ENCODE peak calls at places on chromosomes 11 and 22, in four cellular contexts. One of them, this sample, is unnamed.

GRCh38 chr11:21988477-21988876 is 204.4 kb upstream of the ANO5 start:
- DNase-seq in K562: no peak
- DNase-seq in GM12878: no peak
- DNase-seq in HepG2: peak; percentile 1
- DNase-seq in this sample: peak; percentile 12

GRCh38 chr11:12356944-12357655 is 20.3 kb upstream of the PARVA start:
- DNase-seq in HepG2: no peak
- DNase-seq in K562: no peak
- DNase-seq in GM12878: no peak
- DNase-seq in this sample: no peak

GRCh38 chr11:103420593-103420992 is 311.4 kb downstream of the DYNC2H1 start:
- DNase-seq in K562: no peak
- DNase-seq in HepG2: no peak
- DNase-seq in GM12878: no peak
- DNase-seq in this sample: no peak

GRCh38 chr11:120715239-120715638 is 203.7 kb downstream of the GRIK4 start:
- DNase-seq in K562: peak; percentile 60
- DNase-seq in GM12878: no peak
- DNase-seq in HepG2: peak; percentile 15
- DNase-seq in this sample: peak; percentile 66

GRCh38 chr11:60625262-60625661 is 74.2 kb upstream of the MS4A8 start:
- DNase-seq in HepG2: peak; percentile 22
- DNase-seq in K562: no peak
- DNase-seq in GM12878: no peak
- DNase-seq in this sample: peak; percentile 14

GRCh38 chr11:35458846-35459245 is 39.5 kb upstream of the SLC1A2 start:
- DNase-seq in K562: no peak
- DNase-seq in HepG2: no peak
- DNase-seq in GM12878: no peak
- DNase-seq in this sample: no peak

GRCh38 chr11:22169833-22170232 is 23.1 kb upstream of the ANO5 start:
- DNase-seq in GM12878: no peak
- DNase-seq in K562: no peak
- DNase-seq in HepG2: peak; percentile 6
- DNase-seq in this sample: no peak

GRCh38 chr11:46361283-46362145 is 14.3 kb downstream of the DGKZ start:
- DNase-seq in HepG2: no peak
- DNase-seq in K562: peak; percentile 50
- DNase-seq in GM12878: peak; percentile 44
- DNase-seq in this sample: peak; percentile 88

GRCh38 chr11:70460111-70460510 is 61.8 kb downstream of the CTTN start:
- DNase-seq in K562: no peak
- DNase-seq in HepG2: no peak
- DNase-seq in GM12878: no peak
- DNase-seq in this sample: no peak

GRCh38 chr11:125724125-125724524 is 22.0 kb upstream of the PATE1 start:
- DNase-seq in HepG2: peak; percentile 22
- DNase-seq in GM12878: no peak
- DNase-seq in K562: no peak
- DNase-seq in this sample: no peak

GRCh38 chr22:33299245-33299956 is 241.2 kb upstream of the SYN3 start:
- DNase-seq in GM12878: peak; percentile 95
- DNase-seq in HepG2: no peak
- DNase-seq in K562: no peak
- DNase-seq in this sample: no peak

GRCh38 chr22:29755889-29756288 is 10.9 kb downstream of the ZMAT5 start:
- DNase-seq in GM12878: no peak
- DNase-seq in K562: no peak
- DNase-seq in HepG2: no peak
- DNase-seq in this sample: no peak

GRCh38 chr11:36213050-36213840 is 76.0 kb downstream of the COMMD9 start:
- DNase-seq in HepG2: no peak
- DNase-seq in GM12878: no peak
- DNase-seq in K562: no peak
- DNase-seq in this sample: peak; percentile 61

GRCh38 chr11:12020546-12020945 is 12.1 kb upstream of the DKK3 start:
- DNase-seq in GM12878: no peak
- DNase-seq in HepG2: no peak
- DNase-seq in K562: no peak
- DNase-seq in this sample: no peak

GRCh38 chr11:85318573-85318972 is 308.6 kb downstream of the DLG2 start:
- DNase-seq in K562: no peak
- DNase-seq in GM12878: no peak
- DNase-seq in HepG2: no peak
- DNase-seq in this sample: no peak

GRCh38 chr11:131495417-131495816 is 125.0 kb downstream of the NTM start:
- DNase-seq in GM12878: no peak
- DNase-seq in HepG2: no peak
- DNase-seq in K562: no peak
- DNase-seq in this sample: no peak

GRCh38 chr22:48746789-48747425 is 1080.8 kb downstream of the BRD1 start:
- DNase-seq in HepG2: no peak
- DNase-seq in K562: no peak
- DNase-seq in GM12878: no peak
- DNase-seq in this sample: no peak
- TF ChIP-seq FOXM1 in HepG2: no peak
- TF ChIP-seq FOXM1 in K562: no peak
- TF ChIP-seq FOXM1 in GM12878: no peak
- TF ChIP-seq FOXM1 in this sample: no peak

GRCh38 chr11:112118176-112118575 is 31.5 kb downstream of the SDHD start:
- DNase-seq in GM12878: no peak
- DNase-seq in HepG2: no peak
- DNase-seq in K562: no peak
- DNase-seq in this sample: no peak
- TF ChIP-seq GABPA in GM12878: no peak
- TF ChIP-seq GABPA in HepG2: no peak
- TF ChIP-seq GABPA in K562: no peak
- TF ChIP-seq GABPA in this sample: no peak

DNA sequence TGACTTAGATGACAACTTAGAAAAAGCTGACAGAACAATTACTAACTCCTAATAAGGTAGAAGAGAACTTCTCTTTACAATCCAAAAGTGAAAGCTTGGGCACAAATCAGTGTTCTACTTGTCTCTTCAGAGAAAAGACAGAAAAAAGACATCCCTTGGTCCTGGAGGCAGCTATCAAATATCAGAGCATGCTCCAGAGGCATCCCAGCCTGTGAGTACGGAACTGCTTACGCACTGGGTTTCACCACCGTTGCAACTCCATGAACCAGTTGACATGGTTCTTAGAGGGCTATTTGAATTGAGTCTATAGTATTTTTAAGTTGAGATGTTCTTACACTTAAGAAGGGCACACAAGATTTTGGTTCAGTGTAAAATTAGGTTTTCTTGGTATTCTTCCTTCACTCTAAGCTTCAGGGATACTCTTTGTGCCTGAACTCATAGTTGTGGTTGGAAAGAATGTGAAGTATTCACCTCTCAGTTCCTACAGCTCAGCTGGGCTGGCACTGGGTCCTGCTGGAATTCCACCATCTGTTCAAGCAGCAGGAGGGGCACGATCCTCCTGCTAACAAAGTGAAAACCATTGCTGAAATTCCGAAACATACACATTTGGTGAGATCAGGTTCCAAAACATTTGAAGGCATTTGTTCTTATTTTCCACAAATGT is 6.3 kb downstream of the AKIP1 start:
- DNase-seq in K562: no peak
- DNase-seq in HepG2: peak; percentile 62
- DNase-seq in GM12878: no peak
- DNase-seq in this sample: no peak
- H3K4me3 ChIP-seq in K562: no peak overlapping the region
- H3K4me3 ChIP-seq in HepG2: no peak overlapping the region
- H3K4me3 ChIP-seq in GM12878: no peak overlapping the region
- H3K4me3 ChIP-seq in this sample: no peak overlapping the region

GRCh38 chr11:133065847-133066485 is 466.3 kb downstream of the OPCML start:
- DNase-seq in GM12878: no peak
- DNase-seq in K562: no peak
- DNase-seq in HepG2: no peak
- DNase-seq in this sample: no peak
- TF ChIP-seq FOXM1 in GM12878: no peak
- TF ChIP-seq FOXM1 in K562: no peak
- TF ChIP-seq FOXM1 in HepG2: no peak
- TF ChIP-seq FOXM1 in this sample: no peak

GRCh38 chr11:65058419-65059054 is at the start of gene NAALADL1:
- DNase-seq in HepG2: peak; percentile 49
- DNase-seq in GM12878: no peak
- DNase-seq in K562: no peak
- DNase-seq in this sample: no peak

GRCh38 chr11:65059959-65060824 is 1.8 kb upstream of the NAALADL1 start:
- DNase-seq in K562: peak; percentile 54
- DNase-seq in GM12878: no peak
- DNase-seq in HepG2: no peak
- DNase-seq in this sample: no peak

GRCh38 chr11:65059523-65059922 is 1.2 kb upstream of the NAALADL1 start:
- DNase-seq in GM12878: no peak
- DNase-seq in K562: no peak
- DNase-seq in HepG2: no peak
- DNase-seq in this sample: no peak

GRCh38 chr11:65063532-65063931 is 5.2 kb upstream of the NAALADL1 start:
- DNase-seq in GM12878: no peak
- DNase-seq in HepG2: no peak
- DNase-seq in K562: no peak
- DNase-seq in this sample: no peak

GRCh38 chr11:65060913-65061408 is 2.6 kb upstream of the NAALADL1 start:
- DNase-seq in HepG2: peak; percentile 42
- DNase-seq in GM12878: no peak
- DNase-seq in K562: no peak
- DNase-seq in this sample: no peak
- TF ChIP-seq GABPA in HepG2: no peak
- TF ChIP-seq GABPA in GM12878: no peak
- TF ChIP-seq GABPA in K562: no peak
- TF ChIP-seq GABPA in this sample: no peak

This sample was measured in SK-N-SH.